ENCODE peak calls at places on chromosomes 2 and 18, in seven cellular contexts. R, W, S, A, U, X and L are unnamed samples.

GRCh38 chr2:237474931-237475703 is 11.9 kb upstream of the MLPH start:
- DNase-seq in R (peak; percentile 85), W (peak; percentile 80), S (peak; percentile 91), A (peak; percentile 94), U (peak; percentile 64), X (peak; percentile 82), L (peak; percentile 71)

GRCh38 chr18:7601936-7602335 is 34.8 kb downstream of the PTPRM start:
- DNase-seq in R (no peak), W (no peak), S (no peak), A (no peak), U (no peak), X (no peak), L (no peak)

GRCh38 chr18:74748809-74749208 is 151.1 kb downstream of the ZNF407 start:
- DNase-seq in R (no peak), W (no peak), S (no peak), A (no peak), U (no peak), X (no peak), L (no peak)

GRCh38 chr18:12884521-12885323 is 685 bp upstream of the PTPN2 start:
- DNase-seq in R (no peak), W (no peak), S (no peak), A (no peak), U (no peak), X (no peak), L (no peak)

GRCh38 chr2:85651097-85651496 is 16.9 kb downstream of the SFTPB start:
- DNase-seq in R (no peak), W (no peak), S (no peak), A (no peak), U (no peak), X (no peak), L (no peak)

GRCh38 chr18:6096747-6097146 is 201.4 kb upstream of the TMEM200C start:
- DNase-seq in R (no peak), W (no peak), S (no peak), A (no peak), U (no peak), X (no peak), L (no peak)

GRCh38 chr2:3612639-3613523 is 18.0 kb downstream of the COLEC11 start:
- DNase-seq in R (no peak), W (peak; percentile 11), S (no peak), A (no peak), U (no peak), X (no peak), L (no peak)

GRCh38 chr2:126891681-126892500 is 6.8 kb upstream of the TEX51 start:
- DNase-seq in R (no peak), W (no peak), S (peak; percentile 10), A (no peak), U (peak; percentile 9), X (no peak), L (no peak)

GRCh38 chr2:239240480-239240881 is 160.3 kb downstream of the HDAC4 start:
- DNase-seq in R (peak; percentile 63), W (no peak), S (no peak), A (no peak), U (no peak), X (no peak), L (no peak)

GRCh38 chr18:22229456-22230124 is 60.2 kb downstream of the GATA6 start:
- DNase-seq in R (no peak), W (no peak), S (no peak), A (no peak), U (no peak), X (no peak), L (no peak)

GRCh38 chr2:134359367-134360081 is 105.7 kb downstream of the MGAT5 start:
- DNase-seq in R (no peak), W (peak; percentile 68), S (peak; percentile 47), A (no peak), U (peak; percentile 53), X (peak; percentile 35), L (no peak)

GRCh38 chr18:55422456-55423185 is 165.4 kb downstream of the TCF4 start:
- DNase-seq in R (peak; percentile 61), W (peak; percentile 31), S (no peak), A (peak; percentile 11), U (no peak), X (peak; percentile 79), L (no peak)

GRCh38 chr2:75500633-75501032 is 60.1 kb downstream of the EVA1A start:
- DNase-seq in R (no peak), W (no peak), S (no peak), A (no peak), U (no peak), X (peak; percentile 45), L (no peak)

GRCh38 chr2:47559079-47559684 is 156.2 kb downstream of the MSH2 start:
- DNase-seq in R (no peak), W (no peak), S (no peak), A (no peak), U (no peak), X (peak; percentile 43), L (no peak)

GRCh38 chr2:33013684-33014110 is 66.9 kb downstream of the LTBP1 start:
- DNase-seq in R (no peak), W (no peak), S (no peak), A (no peak), U (no peak), X (peak; percentile 55), L (no peak)

GRCh38 chr18:49582579-49582978 is 20.7 kb downstream of the LIPG start:
- DNase-seq in R (no peak), W (no peak), S (no peak), A (no peak), U (no peak), X (no peak), L (no peak)

GRCh38 chr2:60551241-60552095 is 2.0 kb downstream of the BCL11A start:
- DNase-seq in R (peak; percentile 28), W (peak; percentile 64), S (no peak), A (peak; percentile 77), U (no peak), X (peak; percentile 52), L (no peak)

GRCh38 chr2:62479917-62480316 is 26.1 kb downstream of the TMEM17 start:
- DNase-seq in R (no peak), W (no peak), S (no peak), A (no peak), U (no peak), X (no peak), L (no peak)

GRCh38 chr2:148615446-148615845 is 29.1 kb upstream of the EPC2 start:
- DNase-seq in R (no peak), W (no peak), S (no peak), A (no peak), U (no peak), X (no peak), L (no peak)

GRCh38 chr18:72638353-72638752 is 94.2 kb upstream of the CBLN2 start:
- DNase-seq in R (no peak), W (no peak), S (no peak), A (no peak), U (no peak), X (no peak), L (no peak)

DNA sequence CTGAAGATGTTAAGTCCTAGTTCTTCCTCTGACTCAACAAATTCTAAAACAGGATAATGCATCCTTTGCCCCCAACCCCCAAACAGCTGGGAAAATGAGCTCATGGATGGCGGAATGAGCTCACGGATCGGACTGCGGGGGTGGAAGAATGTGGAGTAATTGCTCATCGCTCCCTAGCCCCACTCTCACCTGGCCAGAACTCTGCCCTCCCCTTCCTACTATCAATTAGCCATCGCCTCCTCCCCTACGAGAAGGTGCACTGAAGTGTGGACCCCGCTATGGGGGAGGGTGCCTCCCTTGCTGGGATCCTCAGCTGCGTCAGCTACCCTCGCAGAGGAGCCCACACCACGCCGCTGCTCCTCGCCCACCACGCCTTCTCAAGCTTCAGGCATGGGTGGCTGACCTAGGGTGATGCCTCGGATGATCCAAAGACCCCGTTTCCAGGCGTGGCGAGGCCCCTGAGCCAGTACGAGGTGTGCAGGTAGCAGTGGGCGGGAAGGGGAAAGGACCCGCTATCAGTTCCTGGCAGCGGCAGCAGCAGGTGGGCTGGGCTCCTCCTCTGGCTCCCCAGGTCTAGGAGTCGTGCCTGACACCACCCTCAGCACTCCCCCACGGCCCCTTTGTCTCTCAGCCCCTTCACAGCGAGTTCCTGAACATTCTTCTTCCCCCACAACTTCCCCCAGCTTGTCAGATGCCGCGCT is 82.1 kb upstream of the POMC start:
- DNase-seq in R (no peak), W (no peak), S (no peak), A (peak; percentile 67), U (no peak), X (peak; percentile 91), L (no peak)
- H3K27ac ChIP-seq in R (no peak overlapping the region), W (no peak overlapping the region), S (no peak overlapping the region), A (no peak overlapping the region), U (no peak overlapping the region), X (no peak overlapping the region), L (no peak overlapping the region)

DNA sequence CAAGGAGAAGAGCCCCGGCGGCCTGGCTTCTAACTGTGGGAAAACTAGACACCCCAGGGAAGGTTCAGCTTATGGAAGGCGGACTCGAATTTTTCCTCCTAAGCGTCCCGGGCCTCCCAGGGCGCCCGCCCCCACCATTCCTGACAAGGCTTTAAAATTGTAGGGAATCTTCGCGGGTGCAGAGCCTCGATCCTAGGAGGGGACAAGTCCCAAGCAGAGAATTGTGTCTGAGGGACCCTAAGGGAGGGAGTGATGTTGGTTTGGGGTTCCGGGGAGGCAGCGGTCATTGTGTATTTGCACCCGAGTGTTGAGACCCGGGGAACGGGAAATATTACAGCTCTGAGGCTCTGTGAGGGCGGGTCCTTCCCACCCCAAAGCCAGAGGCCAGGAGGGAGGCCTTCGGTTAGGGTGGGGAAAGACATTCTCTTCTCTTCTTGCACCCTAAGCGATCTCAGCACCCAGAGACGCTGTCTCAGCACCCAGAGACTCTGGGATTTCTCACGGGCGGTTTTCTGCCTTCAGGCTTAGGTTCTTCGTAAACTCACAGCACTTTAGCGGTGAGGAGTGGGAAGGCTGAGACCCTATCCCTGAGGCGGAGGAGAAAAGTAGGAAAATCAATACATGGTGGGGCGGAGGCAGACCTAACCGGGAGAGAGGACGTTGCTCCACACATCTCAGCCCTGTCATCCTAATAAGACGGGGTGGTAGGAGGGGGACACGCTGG is 7.6 kb downstream of the OSR1 start:
- DNase-seq in R (no peak), W (no peak), S (no peak), A (no peak), U (no peak), X (no peak), L (no peak)
- H3K27ac ChIP-seq in R (no peak overlapping the region), W (no peak overlapping the region), S (no peak overlapping the region), A (no peak overlapping the region), U (no peak overlapping the region), X (no peak overlapping the region), L (no peak overlapping the region)

GRCh38 chr2:73914667-73915066 is 12.0 kb upstream of the DGUOK start:
- DNase-seq in R (no peak), W (no peak), S (no peak), A (no peak), U (no peak), X (no peak), L (no peak)

GRCh38 chr2:73917696-73918207 is 8.9 kb upstream of the DGUOK start:
- DNase-seq in R (no peak), W (no peak), S (no peak), A (no peak), U (no peak), X (no peak), L (no peak)

GRCh38 chr2:73915437-73915993 is 11.2 kb upstream of the DGUOK start:
- DNase-seq in R (no peak), W (no peak), S (no peak), A (no peak), U (no peak), X (no peak), L (no peak)

GRCh38 chr2:73917296-73917695 is 9.4 kb upstream of the DGUOK start:
- DNase-seq in R (no peak), W (no peak), S (no peak), A (no peak), U (no peak), X (no peak), L (no peak)

GRCh38 chr2:73916666-73917065 is 10.0 kb upstream of the DGUOK start:
- DNase-seq in R (no peak), W (no peak), S (no peak), A (no peak), U (no peak), X (no peak), L (no peak)
- H3K27ac ChIP-seq in R (no peak overlapping the region), W (no peak overlapping the region), S (no peak overlapping the region), A (no peak overlapping the region), U (no peak overlapping the region), X (no peak overlapping the region), L (no peak overlapping the region)

GRCh38 chr18:24267878-24268277 is 129.0 kb downstream of the CABYR start:
- DNase-seq in R (no peak), W (no peak), S (no peak), A (no peak), U (no peak), X (no peak), L (no peak)
- H3K27ac ChIP-seq in R (no peak overlapping the region), W (no peak overlapping the region), S (no peak overlapping the region), A (no peak overlapping the region), U (no peak overlapping the region), X (no peak overlapping the region), L (no peak overlapping the region)